ENCODE peak calls at places on chromosomes 3 and 15, in six cellular contexts. M is T-helper 17 cell; Z is upper lobe of right lung; W is ureter; S is stimulated activated CD8-positive, alpha-beta memory T cell treated with anti-CD3 and anti-CD28 coated beads, Interleukin-12 subunit alpha, Interleukin-12 subunit beta, amount 100 ng/mL, for 1 hour; N is CD8-positive, alpha-beta memory T cell. O is an unnamed sample.

GRCh38 chr3:134527037-134527436 is 41.2 kb downstream of the CEP63 start:
- DNase-seq in Z (no peak), M (no peak), S (no peak), N (no peak), W (no peak), O (no peak)

GRCh38 chr3:16088496-16088895 is 86.0 kb upstream of the GALNT15 start:
- DNase-seq in W (no peak), Z (no peak), M (no peak), N (no peak), S (no peak), O (no peak)

GRCh38 chr3:78754066-78754743 is 1013.6 kb downstream of the ROBO1 start:
- DNase-seq in S (no peak), W (no peak), Z (no peak), N (no peak), M (no peak), O (no peak)

GRCh38 chr3:147393261-147393964 is 12.9 kb downstream of the ZIC4 start:
- DNase-seq in Z (no peak), W (no peak), S (no peak), M (no peak), N (no peak), O (no peak)

GRCh38 chr3:65439641-65440040 is 599.1 kb downstream of the MAGI1 start:
- DNase-seq in N (no peak), M (no peak), Z (no peak), S (no peak), W (peak), O (no peak)

GRCh38 chr15:32849769-32850668 is 132.2 kb downstream of the GREM1 start:
- DNase-seq in W (no peak), Z (no peak), S (no peak), M (no peak), N (no peak), O (no peak)

GRCh38 chr15:68312701-68313204 is 35.2 kb downstream of the FEM1B start:
- DNase-seq in Z (peak), M (no peak), W (peak), N (no peak), S (no peak), O (no peak)

GRCh38 chr15:62119224-62119925 is 45.7 kb downstream of the C2CD4B start:
- DNase-seq in M (no peak), Z (no peak), W (no peak), N (no peak), S (no peak), O (no peak)

GRCh38 chr3:139173372-139174108 is 128.8 kb upstream of the PRR23C start:
- DNase-seq in W (no peak), S (no peak), Z (no peak), N (no peak), M (no peak), O (no peak)

GRCh38 chr15:101489236-101489632 is 273 bp downstream of the PCSK6 start:
- DNase-seq in S (no peak), M (no peak), Z (peak), W (no peak), N (no peak), O (no peak)

GRCh38 chr3:194300392-194300758 is 50.8 kb downstream of the CPN2 start:
- DNase-seq in S (no peak), N (no peak), M (no peak), Z (peak), W (peak), O (no peak)

GRCh38 chr15:49101536-49101935 is 53.9 kb downstream of the COPS2 start:
- DNase-seq in W (no peak), Z (no peak), S (no peak), N (no peak), M (no peak), O (no peak)

GRCh38 chr3:21117397-21117796 is 633.6 kb downstream of the ZNF385D start:
- DNase-seq in Z (no peak), N (no peak), S (no peak), M (no peak), W (no peak), O (no peak)

GRCh38 chr15:68559342-68560310 is 19.2 kb upstream of the CORO2B start:
- DNase-seq in M (peak), N (peak), S (peak), Z (peak), W (peak), O (peak)

GRCh38 chr3:136819784-136820640 is 1.1 kb downstream of the SLC35G2 start:
- DNase-seq in S (no peak), N (peak), Z (peak), W (peak), M (peak), O (peak)

GRCh38 chr3:22089284-22089683 is 338.3 kb upstream of the ZNF385D start:
- DNase-seq in M (no peak), N (no peak), W (no peak), S (no peak), Z (no peak), O (no peak)

GRCh38 chr15:77057072-77057471 is 13.8 kb downstream of the TSPAN3 start:
- DNase-seq in Z (no peak), M (no peak), N (no peak), S (no peak), W (no peak), O (no peak)

GRCh38 chr3:138062037-138062436 is 52.1 kb downstream of the CLDN18 start:
- DNase-seq in S (no peak), Z (no peak), M (no peak), N (no peak), W (no peak), O (no peak)

GRCh38 chr3:159805411-159805772 is 183.2 kb upstream of the IL12A start:
- DNase-seq in S (no peak), W (no peak), N (no peak), M (no peak), Z (no peak), O (no peak)

GRCh38 chr3:52238761-52239701 is at the start of gene TWF2:
- DNase-seq in S (peak), Z (peak), N (peak), W (peak), M (peak), O (peak)

GRCh38 chr15:91252322-91252721 is 152.3 kb downstream of the SV2B start:
- DNase-seq in S (no peak), Z (no peak), M (no peak), N (no peak), W (no peak), O (no peak)

GRCh38 chr3:177195941-177196472 is 1.3 kb downstream of the TBL1XR1 start:
- DNase-seq in N (no peak), W (peak), Z (no peak), M (no peak), S (no peak), O (peak)

GRCh38 chr3:117443014-117443413 is 733.4 kb downstream of the TUSC7 start:
- DNase-seq in Z (no peak), S (no peak), W (no peak), M (no peak), N (no peak), O (no peak)

GRCh38 chr3:48820626-48821324 is 26.9 kb downstream of the PRKAR2A start:
- DNase-seq in M (no peak), W (no peak), S (no peak), N (no peak), Z (no peak), O (no peak)

GRCh38 chr3:182909318-182910040 is 70.9 kb downstream of the DCUN1D1 start:
- DNase-seq in Z (no peak), W (no peak), S (no peak), M (no peak), N (no peak), O (no peak)